ENCODE peak calls at places on chromosomes 1 and 21, in nine cellular contexts. B is K562, E is RWPE2, S is nephron progenitor cell, Z is epithelial cell of esophagus, I is adrenal gland, F is kidney, C is bronchial epithelial cell, O is tibial artery. A is an unnamed sample.

GRCh38 chr1:198007687-198008627 is 90.8 kb downstream of the LHX9 start:
- DNase-seq in C (no peak), I (no peak), O (no peak), Z (no peak), E (no peak), F (no peak), B (no peak), S (no peak), A (no peak)

GRCh38 chr1:232993555-232993954 is 43.1 kb downstream of the NTPCR start:
- DNase-seq in B (no peak), F (no peak), O (no peak), Z (no peak), E (no peak), I (no peak), S (no peak), C (no peak), A (no peak)

GRCh38 chr1:201375169-201375568 is 2.3 kb downstream of the TNNT2 start:
- DNase-seq in F (no peak), B (peak), C (no peak), S (no peak), Z (no peak), O (no peak), I (no peak), E (no peak), A (no peak)

GRCh38 chr1:39683591-39684312 is 7.5 kb downstream of the HPCAL4 start:
- DNase-seq in F (no peak), S (peak), E (no peak), B (no peak), O (no peak), C (no peak), I (no peak), Z (no peak), A (no peak)

GRCh38 chr21:29418813-29419212 is 120.1 kb downstream of the BACH1 start:
- DNase-seq in O (no peak), B (no peak), E (no peak), C (no peak), S (no peak), Z (no peak), F (no peak), I (no peak), A (no peak)

GRCh38 chr1:235637756-235638155 is 11.8 kb downstream of the GNG4 start:
- DNase-seq in O (no peak), E (no peak), I (no peak), S (no peak), F (no peak), B (no peak), C (no peak), Z (no peak), A (no peak)

GRCh38 chr21:24225432-24225831 is 1381.8 kb downstream of the MRPL39 start:
- DNase-seq in E (no peak), F (no peak), S (no peak), O (no peak), C (peak), I (no peak), B (no peak), Z (peak), A (no peak)

GRCh38 chr1:245641384-245641783 is 486.6 kb downstream of the KIF26B start:
- DNase-seq in C (no peak), E (no peak), F (no peak), I (no peak), S (no peak), Z (no peak), B (no peak), O (no peak), A (no peak)

GRCh38 chr1:60427701-60428100 is 354.1 kb upstream of the C1orf87 start:
- DNase-seq in B (no peak), E (no peak), F (no peak), S (no peak), O (no peak), I (no peak), Z (no peak), C (no peak), A (peak)

GRCh38 chr1:32142446-32143301 is 34.8 kb downstream of the KPNA6 start:
- DNase-seq in F (no peak), C (peak), O (peak), Z (peak), I (peak), S (no peak), B (peak), E (no peak), A (peak)

GRCh38 chr1:42998381-42998780 is 39.7 kb upstream of the SLC2A1 start:
- DNase-seq in C (no peak), I (no peak), S (no peak), Z (no peak), F (no peak), O (no peak), E (no peak), B (no peak), A (no peak)

GRCh38 chr1:64245495-64245894 is 42.1 kb downstream of the UBE2U start:
- DNase-seq in Z (no peak), E (no peak), C (no peak), I (no peak), O (no peak), S (no peak), F (no peak), B (no peak), A (no peak)

GRCh38 chr1:65264197-65264929 is 45.0 kb upstream of the DNAJC6 start:
- DNase-seq in E (no peak), O (no peak), F (no peak), B (no peak), I (peak), Z (peak), S (peak), C (peak), A (peak)

GRCh38 chr1:54768093-54768492 is 3.8 kb upstream of the PARS2 start:
- DNase-seq in S (no peak), I (no peak), F (no peak), E (no peak), Z (peak), O (no peak), C (peak), B (no peak), A (peak)

GRCh38 chr1:100941580-100942216 is 45.8 kb downstream of the SLC30A7 start:
- DNase-seq in E (no peak), O (no peak), I (no peak), F (no peak), Z (no peak), B (no peak), C (no peak), S (no peak), A (no peak)

GRCh38 chr1:60311838-60312237 is 238.3 kb upstream of the C1orf87 start:
- DNase-seq in C (no peak), Z (no peak), B (no peak), S (no peak), O (no peak), E (no peak), I (no peak), F (no peak), A (no peak)

GRCh38 chr1:53586765-53587164 is 127.6 kb downstream of the DMRTB1 start:
- DNase-seq in S (no peak), O (no peak), E (no peak), B (no peak), I (no peak), C (no peak), F (no peak), Z (no peak), A (no peak)

GRCh38 chr1:101290922-101291561 is 54.2 kb downstream of the S1PR1 start:
- DNase-seq in B (no peak), C (no peak), I (no peak), E (no peak), O (no peak), Z (no peak), S (no peak), F (no peak), A (no peak)

GRCh38 chr21:33383056-33383888 is 19.9 kb upstream of the IFNGR2 start:
- DNase-seq in O (peak), S (no peak), B (peak), I (peak), Z (peak), C (peak), F (peak), E (peak), A (peak)

GRCh38 chr1:59604191-59604590 is 210.6 kb upstream of the HOOK1 start:
- DNase-seq in C (no peak), F (no peak), Z (no peak), O (no peak), I (no peak), S (no peak), E (no peak), B (no peak), A (no peak)

GRCh38 chr1:93661829-93662474 is 19.7 kb downstream of the BCAR3 start:
- DNase-seq in B (peak), C (peak), F (no peak), S (no peak), E (no peak), O (no peak), Z (peak), I (no peak), A (peak)

GRCh38 chr1:213332491-213332890 is 281.4 kb downstream of the RPS6KC1 start:
- DNase-seq in F (no peak), O (no peak), C (no peak), I (no peak), Z (no peak), E (no peak), B (no peak), S (no peak), A (no peak)

GRCh38 chr1:78619803-78620579 is at the start of gene IFI44L:
- DNase-seq in I (peak), Z (peak), E (no peak), B (no peak), O (peak), F (no peak), S (no peak), C (peak), A (peak)

GRCh38 chr21:43206231-43207042 is 37.6 kb downstream of the CRYAA start:
- DNase-seq in S (no peak), O (no peak), Z (no peak), F (peak), I (peak), C (no peak), B (no peak), E (peak), A (no peak)

GRCh38 chr1:203177471-203178039 is 1.9 kb upstream of the MYBPH start:
- DNase-seq in E (no peak), O (no peak), S (no peak), B (no peak), F (no peak), I (peak), Z (peak), C (peak), A (peak)

GRCh38 chr1:147665521-147665920 is 4.8 kb downstream of the ACP6 start:
- DNase-seq in Z (no peak), F (no peak), C (no peak), E (no peak), B (no peak), O (no peak), S (no peak), I (no peak), A (peak)

GRCh38 chr1:111448482-111448917 is 556 bp downstream of the WDR77 start:
- DNase-seq in E (peak), O (no peak), S (no peak), Z (peak), F (no peak), C (peak), I (no peak), B (peak), A (no peak)

DNA sequence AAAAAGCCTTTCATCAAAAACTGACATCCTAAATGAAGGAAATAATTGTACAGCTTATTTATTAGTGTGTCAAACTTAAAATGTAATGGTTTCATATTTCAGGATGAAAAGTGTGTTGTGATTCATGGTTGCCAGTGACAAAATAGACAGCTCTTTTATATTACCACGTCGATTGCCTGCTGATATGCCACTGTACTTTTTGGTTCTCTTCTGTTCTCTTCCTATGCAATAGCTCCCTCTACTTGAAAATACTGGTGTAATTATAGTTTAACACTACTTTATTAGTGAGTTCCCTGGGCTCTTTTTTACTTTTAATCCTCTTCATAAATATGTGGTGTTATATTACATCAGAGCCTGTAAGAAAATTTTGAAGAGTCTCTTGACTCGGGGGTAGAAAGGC is 111.3 kb downstream of the PATJ start:
- DNase-seq in Z (no peak), O (no peak), S (no peak), B (no peak), E (no peak), F (no peak), C (peak), I (no peak), A (no peak)
- TF ChIP-seq CTCF in Z (no peak), O (peak), S (no peak), B (no peak), E (no peak), F (no peak), C (no peak), I (no peak), A (peak)

DNA sequence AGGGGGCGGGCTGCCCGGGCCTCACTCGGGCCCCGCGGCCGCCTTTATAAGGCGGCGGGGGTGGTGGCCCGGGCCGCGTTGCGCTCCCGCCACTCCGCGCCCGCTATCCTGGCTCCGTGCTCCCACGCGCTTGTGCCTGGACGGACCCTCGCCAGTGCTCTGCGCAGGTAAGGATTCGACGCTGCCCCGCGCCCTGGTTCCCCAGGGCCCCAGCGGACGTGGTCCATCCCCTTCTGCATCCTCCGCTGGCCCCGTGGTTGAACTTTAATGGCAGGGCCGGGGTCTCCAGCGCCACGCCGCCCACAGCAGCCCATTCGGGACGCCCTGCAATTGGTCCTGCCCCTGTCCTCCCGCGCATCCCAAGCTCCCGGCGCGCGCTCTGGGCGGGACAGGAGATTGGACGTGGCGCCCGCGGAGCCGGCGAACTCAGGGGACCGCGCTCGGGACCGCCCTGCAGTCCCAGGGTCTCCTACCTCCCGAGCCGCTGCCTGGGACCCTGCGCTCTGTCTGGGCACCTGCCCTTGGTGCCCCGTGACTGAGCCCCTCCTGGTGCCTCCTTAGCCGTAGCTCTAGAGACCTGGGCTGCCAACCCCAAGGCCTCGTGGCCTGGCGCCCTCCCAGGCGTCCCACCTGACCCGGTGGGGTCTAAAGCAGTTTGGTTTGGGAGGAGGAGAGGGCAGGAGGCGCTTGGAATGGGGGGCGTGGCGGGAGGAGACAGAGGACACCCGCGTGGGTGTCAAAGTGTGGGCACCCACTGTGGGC is at the start of gene ALPL:
- DNase-seq in B (no peak), E (no peak), C (no peak), I (no peak), O (no peak), F (no peak), Z (no peak), S (peak), A (no peak)
- TF ChIP-seq CTCF in B (no peak), E (peak), C (no peak), I (no peak), O (no peak), F (no peak), Z (no peak), S (no peak), A (no peak)

DNA sequence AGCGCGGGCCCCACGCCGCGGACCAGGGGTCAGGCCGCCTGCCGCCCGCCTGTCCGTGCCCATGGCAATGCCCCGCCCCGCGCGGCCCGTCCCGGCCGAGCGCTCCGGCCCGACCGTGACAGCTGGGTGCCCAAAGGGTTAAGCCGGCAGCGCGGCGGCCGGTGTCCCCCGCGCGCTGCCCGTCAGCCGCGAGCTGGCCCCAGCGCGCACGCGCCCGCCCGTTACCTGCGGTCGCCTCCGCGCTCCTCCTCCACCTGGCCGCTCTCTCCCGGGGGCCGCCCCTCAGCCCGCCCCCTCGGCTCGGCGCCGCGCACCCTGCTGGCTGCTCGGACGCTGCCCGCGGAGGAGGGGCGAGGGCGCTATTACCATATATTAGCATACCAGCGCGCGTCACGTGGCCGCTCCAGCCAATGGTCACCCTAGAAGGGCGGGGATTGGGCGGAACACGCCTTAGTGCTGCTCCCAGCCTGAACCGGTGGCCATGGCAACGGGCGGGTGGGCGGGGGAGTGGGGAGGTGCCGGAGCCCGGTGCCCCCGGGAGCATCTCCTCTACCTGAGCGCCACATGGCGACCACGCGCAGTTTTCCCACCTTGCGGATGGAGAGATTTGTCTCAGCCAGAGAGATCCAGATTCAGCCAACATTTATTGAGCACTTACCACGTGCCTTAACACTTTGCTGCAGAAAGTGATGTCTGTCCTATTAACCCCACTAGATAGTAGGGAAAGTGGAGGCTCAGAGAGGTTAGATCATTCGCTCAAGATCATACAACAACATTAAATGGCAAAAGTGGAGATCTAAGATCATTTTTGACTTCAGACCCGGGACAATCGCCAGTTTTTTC is at the start of gene PHC2:
- DNase-seq in Z (peak), O (peak), I (peak), C (peak), E (peak), S (peak), B (peak), F (peak), A (peak)
- TF ChIP-seq CTCF in Z (no peak), O (peak), I (no peak), C (peak), E (peak), S (no peak), B (peak), F (peak), A (peak)

DNA sequence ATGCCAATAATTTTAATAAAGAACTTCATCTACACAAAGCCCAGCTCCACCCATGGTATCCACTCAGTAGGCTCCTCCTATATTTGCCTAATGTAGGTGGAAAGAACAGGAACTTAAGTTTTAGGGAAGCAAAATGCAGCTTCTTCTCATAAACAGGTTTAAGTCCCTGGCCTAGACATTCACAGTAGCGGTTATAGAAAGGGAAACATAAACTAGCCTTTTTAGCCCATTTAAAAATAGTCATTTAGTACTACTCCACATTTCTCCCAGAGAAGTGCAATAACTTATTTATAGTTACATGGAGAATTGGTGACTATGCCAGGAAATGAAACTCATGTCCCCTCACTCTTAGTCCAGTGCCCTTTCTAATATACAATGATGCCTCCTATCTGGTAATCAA is 56.6 kb upstream of the CPLANE2 start:
- DNase-seq in Z (no peak), I (no peak), B (no peak), F (no peak), E (no peak), C (no peak), O (no peak), S (no peak), A (no peak)
- TF ChIP-seq CTCF in Z (no peak), I (no peak), B (no peak), F (no peak), E (no peak), C (no peak), O (no peak), S (no peak), A (no peak)

GRCh38 chr21:39390212-39390765 is 41.4 kb upstream of the HMGN1 start:
- DNase-seq in S (no peak), C (no peak), I (no peak), O (no peak), Z (no peak), E (no peak), B (no peak), F (no peak), A (no peak)
- TF ChIP-seq CTCF in S (no peak), C (no peak), I (no peak), O (no peak), Z (no peak), E (no peak), B (no peak), F (no peak), A (no peak)

GRCh38 chr1:38138498-38139233 is 92.1 kb upstream of the POU3F1 start:
- DNase-seq in I (peak), S (no peak), C (peak), B (no peak), F (peak), Z (peak), O (peak), E (peak), A (peak)
- TF ChIP-seq CTCF in I (no peak), S (no peak), C (peak), B (no peak), F (no peak), Z (peak), O (peak), E (peak), A (peak)

GRCh38 chr1:45718289-45718688 is 30.3 kb downstream of the TMEM69 start:
- DNase-seq in I (no peak), F (no peak), E (no peak), O (no peak), C (no peak), B (no peak), S (no peak), Z (no peak), A (no peak)

GRCh38 chr1:45716700-45717099 is 28.7 kb downstream of the TMEM69 start:
- DNase-seq in O (no peak), C (no peak), E (no peak), F (no peak), I (no peak), S (no peak), Z (no peak), B (no peak), A (no peak)

DNA sequence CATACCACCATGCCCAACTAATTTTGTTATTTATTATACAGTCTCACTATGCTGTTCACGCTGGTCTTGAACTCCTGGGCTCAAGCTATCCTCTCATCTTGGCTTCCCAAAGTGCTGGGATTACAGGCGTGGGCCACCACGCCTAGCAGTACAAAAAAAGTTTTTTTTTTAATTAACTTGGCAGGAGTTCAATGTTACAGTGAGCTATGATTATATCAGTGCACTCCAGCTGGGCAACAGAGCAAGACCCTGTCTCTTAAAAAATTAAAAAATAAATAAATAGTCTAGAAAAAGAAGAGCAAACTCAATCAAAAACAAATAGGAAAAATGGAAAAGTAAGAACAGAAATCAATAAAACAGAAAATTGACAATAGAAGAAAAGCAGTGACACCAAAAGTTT is 25.7 kb downstream of the TMEM69 start:
- DNase-seq in Z (no peak), C (no peak), B (no peak), O (no peak), S (no peak), E (no peak), F (no peak), I (no peak), A (no peak)
- TF ChIP-seq CTCF in Z (no peak), C (no peak), B (no peak), O (no peak), S (no peak), E (no peak), F (no peak), I (no peak), A (no peak)

A was measured in brain microvascular endothelial cell.